ENCODE peak calls at places on chromosomes 4 and X, in six cellular contexts. H, A, T, L, Q and C are unnamed samples.

GRCh38 chrX:129905787-129906580 is at the start of gene UTP14A:
- DNase-seq in H (peak; percentile 74), A (peak; percentile 90), T (peak; percentile 89), L (peak; percentile 89), Q (peak; percentile 91), C (peak; percentile 31)

GRCh38 chrX:53445977-53446376 is 11.8 kb upstream of the HSD17B10 start:
- DNase-seq in H (no peak), A (no peak), T (peak; percentile 45), L (peak; percentile 36), Q (peak; percentile 48), C (no peak)

GRCh38 chrX:11784543-11784942 is 26.5 kb downstream of the MSL3 start:
- DNase-seq in H (no peak), A (no peak), T (no peak), L (no peak), Q (no peak), C (no peak)

GRCh38 chrX:40411350-40412111 is 169.2 kb upstream of the ATP6AP2 start:
- DNase-seq in H (no peak), A (no peak), T (no peak), L (no peak), Q (no peak), C (no peak)

GRCh38 chr4:73901031-73901430 is 31.8 kb downstream of the CXCL1 start:
- DNase-seq in H (peak; percentile 99), A (no peak), T (no peak), L (peak; percentile 37), Q (peak; percentile 55), C (no peak)

GRCh38 chr4:70902577-70903281 is 560 bp downstream of the MOB1B start:
- DNase-seq in H (no peak), A (no peak), T (no peak), L (peak; percentile 50), Q (peak; percentile 43), C (no peak)

GRCh38 chr4:23904639-23905061 is 14.8 kb upstream of the PPARGC1A start:
- DNase-seq in H (no peak), A (no peak), T (no peak), L (no peak), Q (no peak), C (no peak)

GRCh38 chrX:50799531-50799961 is 14.4 kb downstream of the SHROOM4 start:
- DNase-seq in H (no peak), A (no peak), T (no peak), L (peak; percentile 41), Q (peak; percentile 52), C (peak; percentile 44)

GRCh38 chr4:83010522-83011318 is at the start of gene LIN54:
- DNase-seq in H (no peak), A (peak; percentile 90), T (peak; percentile 79), L (peak; percentile 89), Q (peak; percentile 85), C (no peak)

GRCh38 chrX:39955621-39956020 is 142.1 kb downstream of the BCOR start:
- DNase-seq in H (no peak), A (no peak), T (no peak), L (no peak), Q (no peak), C (no peak)

GRCh38 chr4:2300431-2300861 is 38.5 kb upstream of the MXD4 start:
- DNase-seq in H (no peak), A (peak; percentile 57), T (no peak), L (no peak), Q (no peak), C (no peak)

GRCh38 chrX:131821945-131822622 is 201.0 kb upstream of the STK26 start:
- DNase-seq in H (peak; percentile 74), A (no peak), T (no peak), L (peak; percentile 68), Q (no peak), C (no peak)

GRCh38 chr4:6557856-6558255 is 17.1 kb upstream of the MAN2B2 start:
- DNase-seq in H (no peak), A (no peak), T (no peak), L (no peak), Q (no peak), C (no peak)

GRCh38 chr4:80587861-80588385 is 252.4 kb downstream of the CFAP299 start:
- DNase-seq in H (no peak), A (no peak), T (no peak), L (no peak), Q (no peak), C (no peak)

GRCh38 chr4:58617226-58617625 is 1507.0 kb upstream of the IGFBP7 start:
- DNase-seq in H (no peak), A (no peak), T (no peak), L (no peak), Q (no peak), C (no peak)

GRCh38 chr4:52950226-52950625 is 88.1 kb downstream of the RASL11B start:
- DNase-seq in H (no peak), A (no peak), T (no peak), L (no peak), Q (no peak), C (no peak)

GRCh38 chrX:81259008-81259713 is 57.3 kb downstream of the SH3BGRL start:
- DNase-seq in H (peak; percentile 15), A (no peak), T (peak; percentile 55), L (no peak), Q (peak; percentile 49), C (no peak)

GRCh38 chr4:77734928-77735327 is 84.2 kb downstream of the CNOT6L start:
- DNase-seq in H (peak; percentile 38), A (no peak), T (no peak), L (no peak), Q (peak; percentile 55), C (peak; percentile 68)

GRCh38 chr4:83535945-83536648 is at the start of gene GPAT3:
- DNase-seq in H (no peak), A (peak; percentile 88), T (peak; percentile 54), L (peak; percentile 88), Q (no peak), C (no peak)

GRCh38 chr4:41133619-41134018 is 80.7 kb downstream of the APBB2 start:
- DNase-seq in H (no peak), A (no peak), T (peak; percentile 41), L (no peak), Q (peak; percentile 41), C (no peak)

GRCh38 chrX:96004386-96004785 is 680.3 kb upstream of the DIAPH2 start:
- DNase-seq in H (peak; percentile 4), A (no peak), T (no peak), L (no peak), Q (peak; percentile 38), C (no peak)

GRCh38 chr4:82431026-82431745 is 796 bp downstream of the ENOPH1 start:
- DNase-seq in H (no peak), A (peak; percentile 67), T (peak; percentile 34), L (peak; percentile 40), Q (peak; percentile 26), C (no peak)

GRCh38 chr4:2487632-2488031 is 18.7 kb downstream of the RNF4 start:
- DNase-seq in H (no peak), A (no peak), T (no peak), L (no peak), Q (no peak), C (no peak)

GRCh38 chr4:185426960-185427688 is 1.4 kb upstream of the UFSP2 start:
- DNase-seq in H (no peak), A (no peak), T (no peak), L (no peak), Q (no peak), C (no peak)

GRCh38 chrX:17039826-17040225 is 93.4 kb downstream of the REPS2 start:
- DNase-seq in H (peak; percentile 62), A (no peak), T (no peak), L (no peak), Q (peak; percentile 74), C (no peak)

GRCh38 chr4:155441475-155441874 is 64.7 kb upstream of the MAP9 start:
- DNase-seq in H (no peak), A (no peak), T (peak; percentile 3), L (no peak), Q (no peak), C (no peak)

GRCh38 chr4:53654300-53654758 is 63.0 kb upstream of the LNX1 start:
- DNase-seq in H (peak; percentile 70), A (no peak), T (no peak), L (no peak), Q (peak; percentile 60), C (no peak)

GRCh38 chr4:138374947-138375346 is 132.8 kb upstream of the SLC7A11 start:
- DNase-seq in H (no peak), A (no peak), T (no peak), L (no peak), Q (no peak), C (no peak)
- H3K4me3 ChIP-seq in H (no peak overlapping the region), A (no peak overlapping the region), T (no peak overlapping the region), L (no peak overlapping the region), Q (no peak overlapping the region), C (no peak overlapping the region)

GRCh38 chr4:87423313-87424031 is 1.1 kb downstream of the NUDT9 start:
- DNase-seq in H (no peak), A (no peak), T (no peak), L (no peak), Q (no peak), C (no peak)
- TF ChIP-seq CTCF in H (no peak), A (no peak), T (peak; percentile 27), L (no peak), Q (peak; percentile 15), C (no peak)

GRCh38 chrX:8801041-8801599 is at the start of gene FAM9A:
- DNase-seq in H (no peak), A (no peak), T (no peak), L (no peak), Q (no peak), C (no peak)
- H3K4me3 ChIP-seq in H (no peak within 1 kb of the TSS), A (no peak within 1 kb of the TSS), T (no peak within 1 kb of the TSS), L (no peak within 1 kb of the TSS), Q (no peak within 1 kb of the TSS), C (no peak within 1 kb of the TSS)

GRCh38 chr4:29722253-29722652 is 997.9 kb upstream of the PCDH7 start:
- DNase-seq in H (no peak), A (no peak), T (no peak), L (no peak), Q (no peak), C (no peak)

DNA sequence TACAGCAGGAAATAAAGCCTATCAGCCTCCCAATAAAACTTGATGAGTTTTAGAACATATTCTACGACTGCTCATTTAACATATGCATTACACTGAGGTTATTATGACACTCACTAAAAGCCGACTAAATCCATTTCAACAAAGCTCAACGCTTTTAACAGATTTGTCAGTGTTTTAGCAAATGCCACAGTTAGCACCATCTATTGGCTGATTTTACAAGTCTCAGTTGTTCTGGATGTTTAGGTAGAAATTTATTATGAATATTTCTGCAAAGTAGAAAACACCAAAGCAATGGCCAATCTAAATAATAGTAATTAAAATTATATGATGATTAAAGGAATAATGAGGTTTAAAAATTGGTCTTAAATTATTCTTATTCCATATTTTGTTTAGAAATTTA is 993.2 kb upstream of the PCDH7 start:
- DNase-seq in H (no peak), A (no peak), T (no peak), L (no peak), Q (no peak), C (no peak)
- TF ChIP-seq CTCF in H (no peak), A (no peak), T (no peak), L (no peak), Q (no peak), C (no peak)

DNA sequence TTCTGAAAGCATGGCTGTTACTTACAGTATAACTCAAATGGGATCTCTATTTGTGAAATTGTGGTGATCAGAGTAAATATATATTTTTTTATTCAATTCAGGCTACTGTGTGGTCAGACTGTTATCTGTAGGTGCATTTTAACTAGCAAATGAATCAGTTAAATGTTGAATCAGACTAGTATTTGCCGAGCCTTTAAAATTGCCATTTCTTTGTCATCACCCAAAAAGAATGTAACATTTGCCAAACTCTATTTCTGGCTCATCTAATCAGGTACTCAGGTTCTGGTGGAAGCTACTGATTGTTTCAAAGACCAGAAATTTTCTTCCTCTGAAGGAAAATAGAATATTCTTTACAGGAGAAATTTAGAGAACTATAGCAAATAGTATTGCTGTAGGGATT is 1.8 kb upstream of the NAA15 start:
- DNase-seq in H (no peak), A (no peak), T (no peak), L (no peak), Q (no peak), C (no peak)
- H3K4me3 ChIP-seq in H (peak overlapping the region; percentile 9), A (no peak overlapping the region), T (peak overlapping the region; percentile 82), L (no peak overlapping the region), Q (peak overlapping the region; percentile 3), C (peak overlapping the region; percentile 86)